ENCODE peak calls at places on chromosomes 12 and 14, in five cellular contexts. One of them, this sample, is unnamed.

GRCh38 chr12:40054554-40055226 is 51.2 kb downstream of the SLC2A13 start:
- DNase-seq in left lung: peak
- DNase-seq in A549: peak
- DNase-seq in activated B cell treated with CpG ODN at 0.5 μM for 24 hours: no peak
- DNase-seq in cardiac fibroblast: peak
- DNase-seq in this sample: no peak

GRCh38 chr14:22685467-22685866 is 41.3 kb upstream of the OR6J1 start:
- DNase-seq in left lung: no peak
- DNase-seq in A549: no peak
- DNase-seq in activated B cell treated with CpG ODN at 0.5 μM for 24 hours: no peak
- DNase-seq in cardiac fibroblast: no peak
- DNase-seq in this sample: no peak

GRCh38 chr12:41963398-41963797 is 181.3 kb downstream of the GXYLT1 start:
- DNase-seq in left lung: no peak
- DNase-seq in A549: no peak
- DNase-seq in activated B cell treated with CpG ODN at 0.5 μM for 24 hours: no peak
- DNase-seq in cardiac fibroblast: no peak
- DNase-seq in this sample: no peak

GRCh38 chr14:93970967-93971634 is 5.3 kb downstream of the ASB2 start:
- DNase-seq in left lung: no peak
- DNase-seq in A549: no peak
- DNase-seq in activated B cell treated with CpG ODN at 0.5 μM for 24 hours: peak
- DNase-seq in cardiac fibroblast: no peak
- DNase-seq in this sample: no peak

GRCh38 chr14:57530571-57530970 is 36.9 kb upstream of the CCDC198 start:
- DNase-seq in left lung: no peak
- DNase-seq in A549: no peak
- DNase-seq in activated B cell treated with CpG ODN at 0.5 μM for 24 hours: no peak
- DNase-seq in cardiac fibroblast: no peak
- DNase-seq in this sample: no peak

GRCh38 chr14:20606190-20606901 is 15.2 kb upstream of the RNASE12 start:
- DNase-seq in left lung: no peak
- DNase-seq in A549: peak
- DNase-seq in activated B cell treated with CpG ODN at 0.5 μM for 24 hours: no peak
- DNase-seq in cardiac fibroblast: peak
- DNase-seq in this sample: no peak

GRCh38 chr12:108812324-108812723 is 45.1 kb downstream of the SSH1 start:
- DNase-seq in left lung: no peak
- DNase-seq in A549: no peak
- DNase-seq in activated B cell treated with CpG ODN at 0.5 μM for 24 hours: no peak
- DNase-seq in cardiac fibroblast: no peak
- DNase-seq in this sample: no peak

GRCh38 chr12:22459872-22460490 is 84.4 kb downstream of the C2CD5 start:
- DNase-seq in left lung: no peak
- DNase-seq in A549: peak
- DNase-seq in activated B cell treated with CpG ODN at 0.5 μM for 24 hours: no peak
- DNase-seq in cardiac fibroblast: peak
- DNase-seq in this sample: no peak

GRCh38 chr12:26767865-26768264 is 65.1 kb downstream of the ITPR2 start:
- DNase-seq in left lung: no peak
- DNase-seq in A549: no peak
- DNase-seq in activated B cell treated with CpG ODN at 0.5 μM for 24 hours: no peak
- DNase-seq in cardiac fibroblast: no peak
- DNase-seq in this sample: no peak

GRCh38 chr14:29016050-29016900 is 249.7 kb downstream of the FOXG1 start:
- DNase-seq in left lung: no peak
- DNase-seq in A549: peak
- DNase-seq in activated B cell treated with CpG ODN at 0.5 μM for 24 hours: no peak
- DNase-seq in cardiac fibroblast: peak
- DNase-seq in this sample: peak

GRCh38 chr12:49019435-49020317 is 1.1 kb upstream of the PRKAG1 start:
- DNase-seq in left lung: no peak
- DNase-seq in A549: peak
- DNase-seq in activated B cell treated with CpG ODN at 0.5 μM for 24 hours: no peak
- DNase-seq in cardiac fibroblast: peak
- DNase-seq in this sample: no peak

GRCh38 chr12:15179672-15180071 is 41.5 kb downstream of the RERG start:
- DNase-seq in left lung: no peak
- DNase-seq in A549: no peak
- DNase-seq in activated B cell treated with CpG ODN at 0.5 μM for 24 hours: no peak
- DNase-seq in cardiac fibroblast: no peak
- DNase-seq in this sample: no peak

GRCh38 chr14:92755495-92755894 is 7.1 kb upstream of the LGMN start:
- DNase-seq in left lung: no peak
- DNase-seq in A549: no peak
- DNase-seq in activated B cell treated with CpG ODN at 0.5 μM for 24 hours: no peak
- DNase-seq in cardiac fibroblast: peak
- DNase-seq in this sample: no peak

GRCh38 chr12:71636704-71637115 is 26.9 kb downstream of the ZFC3H1 start:
- DNase-seq in left lung: no peak
- DNase-seq in A549: peak
- DNase-seq in activated B cell treated with CpG ODN at 0.5 μM for 24 hours: no peak
- DNase-seq in cardiac fibroblast: peak
- DNase-seq in this sample: no peak

GRCh38 chr14:25909361-25909760 is 688.5 kb downstream of the NOVA1 start:
- DNase-seq in left lung: no peak
- DNase-seq in A549: no peak
- DNase-seq in activated B cell treated with CpG ODN at 0.5 μM for 24 hours: no peak
- DNase-seq in cardiac fibroblast: no peak
- DNase-seq in this sample: no peak

GRCh38 chr12:111100554-111100953 is 180.2 kb upstream of the MYL2 start:
- DNase-seq in left lung: no peak
- DNase-seq in A549: no peak
- DNase-seq in activated B cell treated with CpG ODN at 0.5 μM for 24 hours: no peak
- DNase-seq in cardiac fibroblast: no peak
- DNase-seq in this sample: no peak

GRCh38 chr12:111103583-111103982 is 183.2 kb upstream of the MYL2 start:
- DNase-seq in left lung: no peak
- DNase-seq in A549: no peak
- DNase-seq in activated B cell treated with CpG ODN at 0.5 μM for 24 hours: no peak
- DNase-seq in cardiac fibroblast: no peak
- DNase-seq in this sample: no peak

GRCh38 chr12:111100003-111100402 is 179.6 kb upstream of the MYL2 start:
- DNase-seq in left lung: no peak
- DNase-seq in A549: no peak
- DNase-seq in activated B cell treated with CpG ODN at 0.5 μM for 24 hours: no peak
- DNase-seq in cardiac fibroblast: no peak
- DNase-seq in this sample: no peak

GRCh38 chr12:111101003-111101402 is 180.6 kb upstream of the MYL2 start:
- DNase-seq in left lung: no peak
- DNase-seq in A549: no peak
- DNase-seq in activated B cell treated with CpG ODN at 0.5 μM for 24 hours: no peak
- DNase-seq in cardiac fibroblast: no peak
- DNase-seq in this sample: no peak

GRCh38 chr12:111102062-111102735 is 181.8 kb upstream of the MYL2 start:
- DNase-seq in left lung: no peak
- DNase-seq in A549: no peak
- DNase-seq in activated B cell treated with CpG ODN at 0.5 μM for 24 hours: no peak
- DNase-seq in cardiac fibroblast: no peak
- DNase-seq in this sample: no peak
- TF ChIP-seq CTCF in left lung: no peak
- TF ChIP-seq CTCF in A549: no peak
- TF ChIP-seq CTCF in activated B cell treated with CpG ODN at 0.5 μM for 24 hours: no peak
- TF ChIP-seq CTCF in cardiac fibroblast: no peak
- TF ChIP-seq CTCF in this sample: no peak

DNA sequence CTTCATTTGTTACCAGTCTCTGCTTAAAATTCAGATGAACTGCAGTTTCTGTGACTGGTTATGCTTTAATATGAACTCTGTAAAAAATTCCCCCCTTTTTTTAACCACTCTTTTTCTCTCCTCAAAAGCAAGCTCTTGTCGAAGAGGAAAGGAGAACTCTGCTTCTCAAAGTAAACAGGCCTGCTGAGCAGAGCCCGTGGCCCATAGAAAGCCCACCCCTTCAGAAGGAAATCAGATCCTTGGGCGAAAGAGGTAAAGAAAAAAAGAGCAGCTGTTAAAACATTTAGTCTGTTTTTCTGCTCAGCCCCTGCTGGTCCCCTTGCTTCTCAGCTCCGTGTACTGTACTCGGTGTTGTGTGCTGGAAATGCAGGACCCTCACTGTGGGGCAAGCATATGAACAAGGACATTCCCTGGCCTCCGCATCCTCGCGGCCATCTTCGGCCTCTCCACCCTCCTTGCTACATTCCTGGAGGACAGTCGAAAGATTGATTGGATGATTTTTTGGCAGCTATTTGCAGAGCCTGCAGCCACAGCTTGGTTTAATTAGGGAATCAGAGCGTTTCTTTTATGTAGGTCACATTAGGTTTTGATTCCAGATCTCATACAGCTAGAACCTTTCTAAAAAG is 164.6 kb upstream of the LRIG3 start:
- DNase-seq in left lung: no peak
- DNase-seq in A549: no peak
- DNase-seq in activated B cell treated with CpG ODN at 0.5 μM for 24 hours: no peak
- DNase-seq in cardiac fibroblast: peak
- DNase-seq in this sample: peak
- TF ChIP-seq CTCF in left lung: no peak
- TF ChIP-seq CTCF in A549: no peak
- TF ChIP-seq CTCF in activated B cell treated with CpG ODN at 0.5 μM for 24 hours: no peak
- TF ChIP-seq CTCF in cardiac fibroblast: no peak
- TF ChIP-seq CTCF in this sample: no peak

GRCh38 chr14:105455086-105455640 is 19.5 kb upstream of the CRIP2 start:
- DNase-seq in left lung: no peak
- DNase-seq in A549: no peak
- DNase-seq in activated B cell treated with CpG ODN at 0.5 μM for 24 hours: no peak
- DNase-seq in cardiac fibroblast: no peak
- DNase-seq in this sample: no peak
- TF ChIP-seq CTCF in left lung: no peak
- TF ChIP-seq CTCF in A549: no peak
- TF ChIP-seq CTCF in activated B cell treated with CpG ODN at 0.5 μM for 24 hours: no peak
- TF ChIP-seq CTCF in cardiac fibroblast: no peak
- TF ChIP-seq CTCF in this sample: no peak

DNA sequence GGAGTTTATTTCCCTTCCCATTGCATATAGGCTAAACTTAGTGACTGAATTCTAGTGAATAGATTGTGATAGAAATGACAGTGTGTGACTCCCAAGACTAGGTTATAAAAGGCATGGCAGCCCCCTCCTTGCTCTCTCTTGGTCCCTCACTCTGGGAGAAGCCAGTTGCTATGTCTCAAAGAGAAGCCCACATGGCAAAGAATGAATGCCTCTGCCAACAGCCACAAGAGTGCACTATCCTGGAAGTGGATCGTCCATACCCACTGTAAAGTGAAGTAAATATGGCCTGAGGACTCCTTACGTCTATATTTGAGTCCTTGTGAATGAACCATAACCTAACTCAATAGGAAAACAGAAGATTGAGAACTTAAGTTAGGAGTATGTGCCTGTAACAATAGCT is 35.4 kb upstream of the HMGA2 start:
- DNase-seq in left lung: no peak
- DNase-seq in A549: no peak
- DNase-seq in activated B cell treated with CpG ODN at 0.5 μM for 24 hours: no peak
- DNase-seq in cardiac fibroblast: no peak
- DNase-seq in this sample: no peak
- TF ChIP-seq CTCF in left lung: no peak
- TF ChIP-seq CTCF in A549: no peak
- TF ChIP-seq CTCF in activated B cell treated with CpG ODN at 0.5 μM for 24 hours: no peak
- TF ChIP-seq CTCF in cardiac fibroblast: no peak
- TF ChIP-seq CTCF in this sample: no peak

GRCh38 chr12:85781751-85782150 is 54.5 kb downstream of the RASSF9 start:
- DNase-seq in left lung: no peak
- DNase-seq in A549: no peak
- DNase-seq in activated B cell treated with CpG ODN at 0.5 μM for 24 hours: no peak
- DNase-seq in cardiac fibroblast: no peak
- DNase-seq in this sample: no peak
- TF ChIP-seq CTCF in left lung: no peak
- TF ChIP-seq CTCF in A549: no peak
- TF ChIP-seq CTCF in activated B cell treated with CpG ODN at 0.5 μM for 24 hours: no peak
- TF ChIP-seq CTCF in cardiac fibroblast: no peak
- TF ChIP-seq CTCF in this sample: no peak